ENCODE peak calls at places on chromosome 10, in eight cellular contexts. I, G, D, K, A, Y, O and T are unnamed samples.
A peak's percentile ranks its signal among the peaks of the same experiment; 100 is the strongest.

GRCh38 chr10:6713716-6714115 is 133.6 kb upstream of the PRKCQ start:
- DNase-seq in A (no peak), Y (no peak), G (no peak), K (no peak), D (no peak), I (peak; percentile 41), O (no peak), T (no peak)

GRCh38 chr10:10782603-10783002 is 235.1 kb upstream of the CELF2 start:
- DNase-seq in D (no peak), O (no peak), I (no peak), Y (no peak), G (no peak), K (no peak), A (no peak), T (no peak)

GRCh38 chr10:87775766-87776165 is 42.3 kb downstream of the ATAD1 start:
- DNase-seq in D (no peak), K (no peak), O (no peak), G (no peak), I (no peak), Y (no peak), A (no peak), T (no peak)

GRCh38 chr10:30751678-30752331 is 122.3 kb upstream of the LYZL2 start:
- DNase-seq in D (peak; percentile 54), Y (peak; percentile 90), O (peak; percentile 38), G (no peak), K (no peak), A (peak; percentile 86), I (peak; percentile 70), T (no peak)

GRCh38 chr10:58479016-58479415 is 33.7 kb upstream of the BICC1 start:
- DNase-seq in K (no peak), G (no peak), D (no peak), O (no peak), I (no peak), Y (no peak), A (no peak), T (no peak)

GRCh38 chr10:93565421-93565820 is 1.0 kb upstream of the FFAR4 start:
- DNase-seq in O (no peak), Y (no peak), D (no peak), I (no peak), G (no peak), K (no peak), A (no peak), T (no peak)

GRCh38 chr10:99788598-99789259 is 6.3 kb downstream of the ABCC2 start:
- DNase-seq in Y (no peak), D (no peak), A (no peak), K (peak; percentile 80), I (no peak), O (no peak), G (no peak), T (no peak)

GRCh38 chr10:35378547-35379210 is 42.4 kb downstream of the CCNY start:
- DNase-seq in G (no peak), O (no peak), I (no peak), D (no peak), A (peak; percentile 12), Y (no peak), K (no peak), T (no peak)

GRCh38 chr10:84290235-84290634 is 38.2 kb upstream of the CCSER2 start:
- DNase-seq in D (no peak), K (no peak), O (no peak), I (no peak), A (no peak), G (no peak), Y (no peak), T (no peak)

GRCh38 chr10:45379891-45380540 is 6.0 kb downstream of the ALOX5 start:
- DNase-seq in I (no peak), O (no peak), G (no peak), D (no peak), A (no peak), K (no peak), Y (no peak), T (no peak)

GRCh38 chr10:35340975-35341374 is 4.7 kb downstream of the CCNY start:
- DNase-seq in G (no peak), A (no peak), D (no peak), Y (no peak), O (no peak), K (no peak), I (peak; percentile 7), T (no peak)

GRCh38 chr10:34049887-34050286 is 715.4 kb upstream of the NRP1 start:
- DNase-seq in K (no peak), D (no peak), Y (no peak), O (no peak), I (no peak), G (no peak), A (no peak), T (no peak)

GRCh38 chr10:79318369-79318768 is 28.9 kb upstream of the PPIF start:
- DNase-seq in D (no peak), Y (no peak), A (no peak), I (no peak), O (no peak), K (no peak), G (no peak), T (no peak)

GRCh38 chr10:74156919-74157289 is 5.9 kb downstream of the ADK start:
- DNase-seq in D (no peak), G (no peak), Y (no peak), A (no peak), K (no peak), O (no peak), I (peak; percentile 56), T (no peak)

GRCh38 chr10:93352638-93353383 is 129.3 kb downstream of the MYOF start:
- DNase-seq in Y (no peak), I (peak; percentile 67), O (no peak), D (no peak), G (no peak), K (no peak), A (no peak), T (no peak)

GRCh38 chr10:52466464-52466863 is 152.4 kb downstream of the DKK1 start:
- DNase-seq in O (no peak), A (no peak), D (no peak), K (no peak), I (no peak), G (no peak), Y (no peak), T (no peak)

GRCh38 chr10:11164806-11165590 is 147.3 kb downstream of the CELF2 start:
- DNase-seq in D (no peak), A (peak; percentile 31), Y (no peak), G (no peak), K (peak; percentile 63), O (no peak), I (peak; percentile 82), T (peak; percentile 65)

GRCh38 chr10:35890061-35890969 is 248.2 kb upstream of the FZD8 start:
- DNase-seq in O (no peak), D (no peak), Y (no peak), A (peak; percentile 41), K (no peak), I (no peak), G (no peak), T (no peak)

GRCh38 chr10:90417056-90417455 is 440.8 kb downstream of the HTR7 start:
- DNase-seq in Y (no peak), O (no peak), K (no peak), D (no peak), G (no peak), A (no peak), I (no peak), T (no peak)

DNA sequence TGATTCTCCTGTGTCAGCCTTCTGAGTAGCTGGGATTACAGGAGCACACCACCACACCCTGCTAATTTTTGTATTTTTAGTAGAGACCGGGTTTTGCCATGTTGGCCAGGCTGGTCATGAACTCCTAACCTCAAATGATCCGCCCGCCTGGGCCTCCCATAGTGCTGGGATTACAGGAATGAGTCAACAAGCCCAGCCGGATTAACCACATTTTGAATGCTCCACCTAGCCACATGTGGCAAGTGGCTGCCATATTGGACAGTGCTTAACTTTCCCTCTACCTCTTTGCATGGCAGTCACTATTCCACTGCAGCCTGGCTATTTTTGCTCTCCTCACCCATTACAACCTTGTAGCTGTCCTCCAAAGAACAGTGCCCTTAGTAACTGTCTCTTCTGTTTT is 160.1 kb downstream of the GATA3 start:
- DNase-seq in K (no peak), I (no peak), Y (no peak), D (no peak), A (no peak), O (no peak), G (no peak), T (no peak)
- TF ChIP-seq CTCF in K (no peak), I (no peak), Y (no peak), D (no peak), A (no peak), O (no peak), G (no peak), T (no peak)

GRCh38 chr10:80429521-80429966 is 21.2 kb downstream of the PRXL2A start:
- DNase-seq in K (no peak), A (no peak), G (no peak), Y (no peak), I (no peak), O (no peak), D (no peak), T (no peak)
- TF ChIP-seq CTCF in K (peak; percentile 4), A (no peak), G (peak; percentile 39), Y (no peak), I (no peak), O (no peak), D (no peak), T (no peak)

DNA sequence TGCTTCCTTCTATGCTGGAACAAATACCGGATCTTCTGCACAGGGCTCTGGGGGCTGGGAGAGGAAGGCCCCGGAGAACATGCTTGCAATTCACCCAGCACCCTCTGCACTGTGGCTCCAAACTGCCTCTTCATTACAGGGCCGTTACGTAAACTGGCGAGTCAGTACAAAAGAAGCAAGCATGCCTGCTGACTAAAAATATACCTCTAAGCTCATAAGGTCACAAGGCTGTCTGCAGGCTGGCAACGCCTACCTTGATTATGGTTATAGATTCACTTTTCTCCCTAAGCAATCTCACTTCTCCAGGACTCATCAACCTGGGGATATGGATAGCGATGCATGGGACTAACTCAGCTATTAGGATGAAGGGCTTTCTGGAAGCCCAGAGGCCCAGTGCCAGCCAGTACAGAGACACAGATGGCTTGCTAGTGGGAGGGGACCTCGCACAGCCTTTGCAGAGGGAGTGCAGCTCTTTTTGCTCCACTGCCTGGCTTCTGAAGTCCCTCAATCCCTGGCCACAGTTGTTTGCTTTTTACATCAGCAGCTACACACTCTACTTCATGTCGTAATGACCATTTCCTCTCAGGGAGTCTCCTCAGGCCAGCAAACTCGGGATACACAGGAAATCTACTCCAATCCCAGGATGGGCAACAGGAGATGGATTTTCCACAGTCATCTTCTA is 96.1 kb downstream of the SH3PXD2A start:
- DNase-seq in Y (no peak), K (no peak), D (no peak), G (no peak), I (peak; percentile 60), A (peak; percentile 44), O (no peak), T (no peak)
- TF ChIP-seq CTCF in Y (no peak), K (no peak), D (no peak), G (peak; percentile 17), I (no peak), A (no peak), O (no peak), T (no peak)

DNA sequence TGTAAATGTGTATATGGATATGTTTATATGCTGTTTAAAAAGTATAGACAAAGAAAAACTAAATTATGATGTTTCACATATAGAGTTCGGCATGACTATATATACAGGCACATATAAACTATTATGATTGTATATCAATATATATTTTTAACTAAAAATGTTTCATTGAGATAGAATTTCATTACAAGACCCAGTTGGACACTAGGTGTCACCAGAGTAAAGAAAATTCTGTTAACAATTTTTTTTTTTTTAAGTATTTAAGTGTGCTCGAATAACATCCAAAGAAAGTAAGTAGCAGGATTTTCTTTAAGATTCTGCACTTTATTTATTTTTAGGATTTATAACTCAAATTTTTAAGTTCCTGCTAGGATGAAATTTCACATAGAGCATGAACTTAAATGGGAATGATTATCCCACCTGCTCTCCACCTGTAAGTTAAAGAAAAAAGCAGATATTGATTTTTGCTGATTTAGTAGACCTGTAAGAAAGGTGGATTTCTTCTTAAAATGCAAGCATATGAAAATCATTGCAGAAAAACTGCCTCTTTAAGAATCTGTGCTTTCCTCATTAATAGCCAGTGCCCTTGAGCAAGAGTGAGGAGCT is 961.5 kb downstream of the PCDH15 start:
- DNase-seq in G (no peak), K (no peak), A (no peak), I (peak; percentile 34), D (no peak), Y (no peak), O (no peak), T (no peak)
- TF ChIP-seq CTCF in G (peak; percentile 47), K (peak; percentile 29), A (peak; percentile 69), I (peak; percentile 41), D (peak; percentile 71), Y (peak; percentile 62), O (peak; percentile 65), T (no peak)